ENCODE peak calls at places on chromosomes 12 and 14, in six cellular contexts. O, X, Q, L, Y and N are unnamed samples.

GRCh38 chr12:55736780-55737580 is 5.9 kb upstream of the GDF11 start:
- DNase-seq in Y (peak; percentile 48), O (peak; percentile 61), Q (no peak), X (no peak), L (peak; percentile 55), N (peak; percentile 82)

GRCh38 chr12:28497889-28498411 is 307.7 kb downstream of the CCDC91 start:
- DNase-seq in L (peak; percentile 65), Y (no peak), X (no peak), O (peak; percentile 16), Q (no peak), N (no peak)

GRCh38 chr14:21711360-21711961 is 37.8 kb upstream of the OR4E1 start:
- DNase-seq in Q (no peak), L (peak; percentile 18), O (peak; percentile 40), Y (peak; percentile 38), X (no peak), N (peak; percentile 35)

GRCh38 chr12:94973202-94973601 is 30.3 kb downstream of the NDUFA12 start:
- DNase-seq in L (peak; percentile 65), X (no peak), Y (no peak), O (no peak), Q (no peak), N (no peak)

GRCh38 chr12:132723764-132724140 is 13.1 kb downstream of the PGAM5 start:
- DNase-seq in Q (no peak), X (no peak), L (peak; percentile 86), O (peak; percentile 51), Y (no peak), N (no peak)

GRCh38 chr12:45130881-45131281 is 80.0 kb upstream of the DBX2 start:
- DNase-seq in X (no peak), Y (peak; percentile 45), L (peak; percentile 71), O (peak; percentile 62), Q (peak; percentile 16), N (peak; percentile 60)

GRCh38 chr12:121562484-121562883 is 18.3 kb downstream of the KDM2B start:
- DNase-seq in O (no peak), L (no peak), Q (no peak), X (no peak), Y (no peak), N (no peak)

GRCh38 chr12:123231931-123232330 is 1.0 kb downstream of the MPHOSPH9 start:
- DNase-seq in Q (no peak), Y (no peak), O (no peak), L (no peak), X (no peak), N (no peak)

GRCh38 chr12:59780605-59781135 is 184.8 kb downstream of the SLC16A7 start:
- DNase-seq in Q (no peak), O (peak; percentile 51), L (peak; percentile 34), X (no peak), Y (no peak), N (peak; percentile 8)

GRCh38 chr12:72133497-72134055 is 138.6 kb upstream of the TRHDE start:
- DNase-seq in O (no peak), X (no peak), L (no peak), Q (no peak), Y (no peak), N (no peak)

GRCh38 chr12:110001596-110001995 is 2.4 kb downstream of the ANKRD13A start:
- DNase-seq in X (no peak), Y (no peak), L (peak; percentile 96), O (peak; percentile 87), Q (no peak), N (no peak)

GRCh38 chr12:75722714-75723200 is 211.3 kb upstream of the KRR1 start:
- DNase-seq in O (peak; percentile 94), Y (peak; percentile 16), X (no peak), L (peak; percentile 95), Q (peak; percentile 17), N (no peak)

GRCh38 chr14:36091096-36091495 is 85.4 kb downstream of the PTCSC3 start:
- DNase-seq in X (no peak), O (peak; percentile 96), Y (no peak), L (peak; percentile 96), Q (no peak), N (no peak)

GRCh38 chr12:117466677-117467362 is 105.4 kb upstream of the NOS1 start:
- DNase-seq in Q (no peak), X (no peak), L (no peak), Y (no peak), O (no peak), N (no peak)

GRCh38 chr14:92384461-92385133 is 61.6 kb downstream of the SLC24A4 start:
- DNase-seq in Y (no peak), X (no peak), Q (no peak), L (no peak), O (no peak), N (no peak)

GRCh38 chr12:7940906-7941305 is 4.9 kb upstream of the SLC2A3 start:
- DNase-seq in Y (no peak), Q (no peak), L (no peak), X (no peak), O (no peak), N (no peak)

GRCh38 chr12:7935464-7935772 is 569 bp downstream of the SLC2A3 start:
- DNase-seq in L (no peak), O (no peak), Q (no peak), Y (no peak), X (no peak), N (no peak)

GRCh38 chr12:7935773-7936581 is at the start of gene SLC2A3:
- DNase-seq in X (peak; percentile 45), Y (peak; percentile 74), O (peak; percentile 95), Q (peak; percentile 25), L (peak; percentile 91), N (peak; percentile 85)

GRCh38 chr12:7934560-7935463 is 1.2 kb downstream of the SLC2A3 start:
- DNase-seq in L (no peak), Y (no peak), Q (no peak), O (no peak), X (no peak), N (no peak)

GRCh38 chr12:7937867-7938506 is 2.0 kb upstream of the SLC2A3 start:
- DNase-seq in O (no peak), Y (peak; percentile 24), X (no peak), Q (no peak), L (peak; percentile 42), N (no peak)
- TF ChIP-seq CTCF in O (peak; percentile 53), Y (no peak), X (no peak), Q (no peak), L (no peak), N (peak; percentile 22)

DNA sequence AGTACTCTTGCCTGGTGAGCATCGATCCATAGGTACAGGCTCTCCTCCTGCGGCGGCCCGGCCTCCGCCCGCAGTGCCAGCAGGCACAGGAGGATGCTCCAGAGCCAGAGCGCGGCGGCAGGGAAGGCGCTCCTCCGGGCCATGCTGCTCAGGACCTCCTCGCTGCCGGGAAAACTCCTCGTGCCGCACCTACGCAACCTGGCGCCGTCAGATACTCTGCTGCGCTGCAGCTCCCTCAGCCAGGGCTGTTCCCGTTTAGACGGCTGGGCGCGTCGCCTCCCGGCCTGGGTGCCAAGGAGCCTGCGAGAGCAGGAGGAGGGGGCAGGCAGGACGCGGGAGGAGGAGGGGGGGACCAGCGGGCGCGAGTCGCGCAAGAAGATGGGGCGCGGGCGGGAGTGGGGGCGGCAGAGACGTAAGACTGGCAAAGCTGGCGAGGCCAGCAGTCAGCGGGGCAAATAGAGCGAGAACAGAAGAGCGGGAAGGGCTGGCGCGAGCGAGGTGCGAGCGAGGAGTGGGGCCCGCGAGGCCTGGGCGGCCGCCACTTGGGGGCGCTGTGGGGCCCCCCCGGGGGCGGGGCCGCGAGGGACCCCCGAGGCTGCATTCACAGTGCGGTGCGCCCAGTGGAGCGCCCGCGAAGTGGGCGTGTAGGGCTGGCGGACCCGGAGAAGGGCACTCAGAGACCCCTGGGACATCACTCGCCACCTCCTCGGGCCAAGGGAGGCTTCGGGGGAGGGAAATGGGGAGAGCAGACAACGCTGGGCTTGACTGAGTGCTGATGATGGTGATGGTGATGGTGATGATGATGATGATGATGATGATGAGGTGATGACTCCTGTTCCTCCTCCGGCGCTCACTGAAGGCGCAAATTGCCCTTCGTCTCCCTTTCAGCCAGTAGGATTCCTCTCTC is at the start of gene WIF1:
- DNase-seq in Q (no peak), L (peak; percentile 8), X (no peak), O (no peak), Y (no peak), N (peak; percentile 55)
- TF ChIP-seq CTCF in Q (no peak), L (no peak), X (no peak), O (no peak), Y (peak; percentile 11), N (peak; percentile 85)

DNA sequence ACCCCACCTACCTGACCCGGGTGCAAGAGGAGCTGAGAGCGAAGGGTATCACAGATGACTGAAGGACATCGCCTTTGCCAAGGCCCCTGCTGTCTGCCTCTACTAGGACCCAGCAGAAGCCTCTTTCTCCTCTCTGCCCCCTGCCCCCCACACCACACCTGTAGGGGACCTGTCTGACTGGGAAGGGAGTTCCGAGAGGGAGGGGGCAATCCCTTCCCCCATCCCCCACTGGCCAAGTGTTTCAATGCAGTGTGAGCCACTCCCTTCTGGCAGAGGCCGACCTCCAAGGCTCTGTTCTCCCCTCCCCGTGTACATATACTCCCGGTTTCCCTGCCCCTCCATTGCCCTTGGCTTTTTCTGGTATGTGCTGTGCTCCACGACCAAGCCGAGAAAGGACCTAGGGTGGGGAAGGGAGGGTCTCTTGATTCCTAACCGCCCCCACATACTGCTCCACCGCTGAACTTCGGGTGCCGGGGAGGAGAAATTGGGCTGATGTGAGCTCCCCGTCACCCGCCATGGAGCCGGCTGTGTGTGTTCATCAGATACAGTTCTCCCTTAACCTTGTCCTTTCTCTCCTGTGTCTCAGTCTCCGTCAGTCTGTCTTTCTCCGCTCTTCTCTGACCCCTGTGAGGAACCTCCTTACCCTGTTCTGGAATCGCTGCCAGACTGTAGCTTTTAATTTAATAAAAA is 2.0 kb upstream of the ARHGEF25 start:
- DNase-seq in X (no peak), O (no peak), Q (no peak), Y (peak; percentile 54), L (no peak), N (no peak)
- TF ChIP-seq CTCF in X (no peak), O (no peak), Q (no peak), Y (no peak), L (no peak), N (no peak)

GRCh38 chr14:86035882-86036281 is 505.9 kb downstream of the FLRT2 start:
- DNase-seq in Y (peak; percentile 16), Q (no peak), O (peak; percentile 4), L (no peak), X (no peak), N (peak; percentile 49)
- TF ChIP-seq CTCF in Y (no peak), Q (no peak), O (peak; percentile 53), L (no peak), X (peak; percentile 11), N (peak; percentile 60)

GRCh38 chr14:44149597-44149996 is 357.5 kb downstream of the FSCB start:
- DNase-seq in O (no peak), Q (no peak), Y (no peak), X (no peak), L (no peak), N (peak; percentile 65)
- TF ChIP-seq CTCF in O (no peak), Q (no peak), Y (no peak), X (no peak), L (no peak), N (no peak)

DNA sequence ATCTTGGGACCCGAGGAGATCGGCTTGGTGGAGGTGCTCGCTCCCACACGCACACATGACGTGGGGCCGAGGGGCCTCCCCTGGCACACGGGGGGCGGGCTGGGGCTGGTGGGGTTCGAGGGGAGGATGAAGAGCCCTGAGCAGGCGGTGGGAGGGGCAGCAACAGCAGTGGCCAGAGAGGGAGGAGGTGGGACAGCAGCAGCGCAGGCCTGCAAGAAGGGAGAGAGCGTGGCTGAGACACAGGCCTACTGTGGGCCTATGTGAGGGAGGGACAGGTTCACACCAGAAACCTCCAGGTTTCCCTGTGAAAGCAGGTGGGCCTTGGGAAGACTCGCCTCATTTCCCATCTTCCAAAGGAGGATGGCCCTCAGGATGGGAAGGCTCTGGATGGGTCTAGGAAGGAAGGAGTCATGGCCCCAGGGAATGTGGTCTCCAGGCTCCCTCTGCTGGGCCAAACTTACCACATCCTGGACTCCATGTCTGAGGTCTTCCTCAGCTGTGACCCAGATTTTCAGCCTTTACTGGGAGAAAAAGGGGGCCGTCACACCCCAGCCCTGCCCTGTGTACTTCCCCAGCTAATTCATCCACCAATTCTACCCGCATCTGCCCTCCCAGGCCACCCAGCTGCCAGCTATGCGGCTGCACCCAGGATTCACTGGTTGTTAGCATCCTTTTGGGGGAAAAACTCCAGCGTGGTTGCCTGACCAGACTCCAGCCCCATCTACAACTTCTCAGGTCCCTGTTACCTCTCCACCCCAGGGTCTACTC is 2.8 kb downstream of the PIANP start:
- DNase-seq in L (peak; percentile 40), O (peak; percentile 62), Y (peak; percentile 40), X (no peak), Q (no peak), N (peak; percentile 71)
- TF ChIP-seq CTCF in L (peak; percentile 59), O (peak; percentile 78), Y (peak; percentile 70), X (peak; percentile 20), Q (no peak), N (peak; percentile 50)